ENCODE peak calls at places on chromosomes 12 and 14, in nine cellular contexts. One of them, this sample, is unnamed.

GRCh38 chr14:34052658-34053014 is 101.8 kb upstream of the EGLN3 start:
- DNase-seq in OCI-LY7: no peak
- DNase-seq in cardiac muscle cell: peak; percentile 68
- DNase-seq in NB4: peak; percentile 29
- DNase-seq in thoracic aorta: no peak
- DNase-seq in GM23338: no peak
- DNase-seq in neural crest cell: no peak
- DNase-seq in B cell: no peak
- DNase-seq in DND-41: no peak
- DNase-seq in this sample: no peak

GRCh38 chr12:120916561-120916960 is 12.4 kb upstream of the SPPL3 start:
- DNase-seq in NB4: no peak
- DNase-seq in neural crest cell: no peak
- DNase-seq in cardiac muscle cell: no peak
- DNase-seq in GM23338: no peak
- DNase-seq in OCI-LY7: no peak
- DNase-seq in B cell: no peak
- DNase-seq in DND-41: no peak
- DNase-seq in thoracic aorta: no peak
- DNase-seq in this sample: no peak

GRCh38 chr14:75277000-75277795 is 1.4 kb upstream of the FOS start:
- DNase-seq in OCI-LY7: no peak
- DNase-seq in GM23338: peak; percentile 86
- DNase-seq in NB4: peak; percentile 85
- DNase-seq in B cell: peak; percentile 89
- DNase-seq in cardiac muscle cell: peak; percentile 96
- DNase-seq in neural crest cell: peak; percentile 64
- DNase-seq in thoracic aorta: peak; percentile 85
- DNase-seq in DND-41: peak; percentile 48
- DNase-seq in this sample: peak; percentile 56

GRCh38 chr12:119180380-119181040 is 1.8 kb downstream of the HSPB8 start:
- DNase-seq in B cell: no peak
- DNase-seq in thoracic aorta: no peak
- DNase-seq in GM23338: no peak
- DNase-seq in neural crest cell: no peak
- DNase-seq in NB4: no peak
- DNase-seq in OCI-LY7: no peak
- DNase-seq in cardiac muscle cell: peak; percentile 79
- DNase-seq in DND-41: no peak
- DNase-seq in this sample: no peak

GRCh38 chr12:95283371-95283770 is 65.8 kb downstream of the VEZT start:
- DNase-seq in NB4: no peak
- DNase-seq in neural crest cell: no peak
- DNase-seq in thoracic aorta: no peak
- DNase-seq in OCI-LY7: no peak
- DNase-seq in B cell: no peak
- DNase-seq in DND-41: no peak
- DNase-seq in cardiac muscle cell: no peak
- DNase-seq in GM23338: no peak
- DNase-seq in this sample: no peak

GRCh38 chr14:31253746-31254471 is 46.3 kb upstream of the HECTD1 start:
- DNase-seq in NB4: no peak
- DNase-seq in OCI-LY7: no peak
- DNase-seq in cardiac muscle cell: no peak
- DNase-seq in B cell: no peak
- DNase-seq in DND-41: no peak
- DNase-seq in thoracic aorta: no peak
- DNase-seq in GM23338: no peak
- DNase-seq in neural crest cell: no peak
- DNase-seq in this sample: no peak

GRCh38 chr12:68290126-68290525 is 36.7 kb upstream of the IL22 start:
- DNase-seq in DND-41: no peak
- DNase-seq in cardiac muscle cell: no peak
- DNase-seq in NB4: no peak
- DNase-seq in thoracic aorta: no peak
- DNase-seq in OCI-LY7: no peak
- DNase-seq in GM23338: no peak
- DNase-seq in B cell: no peak
- DNase-seq in neural crest cell: no peak
- DNase-seq in this sample: peak; percentile 50

GRCh38 chr12:55619352-55620138 is 17.1 kb upstream of the OR10P1 start:
- DNase-seq in NB4: peak; percentile 89
- DNase-seq in B cell: peak; percentile 85
- DNase-seq in cardiac muscle cell: peak; percentile 94
- DNase-seq in thoracic aorta: no peak
- DNase-seq in DND-41: peak; percentile 61
- DNase-seq in OCI-LY7: peak; percentile 91
- DNase-seq in GM23338: peak; percentile 98
- DNase-seq in neural crest cell: peak; percentile 71
- DNase-seq in this sample: peak; percentile 46

GRCh38 chr12:93100610-93101009 is 171.5 kb upstream of the EEA1 start:
- DNase-seq in thoracic aorta: no peak
- DNase-seq in neural crest cell: no peak
- DNase-seq in GM23338: no peak
- DNase-seq in B cell: no peak
- DNase-seq in cardiac muscle cell: no peak
- DNase-seq in OCI-LY7: no peak
- DNase-seq in NB4: no peak
- DNase-seq in DND-41: no peak
- DNase-seq in this sample: no peak

GRCh38 chr12:3224530-3224903 is 147.3 kb downstream of the TSPAN9 start:
- DNase-seq in GM23338: no peak
- DNase-seq in B cell: no peak
- DNase-seq in OCI-LY7: no peak
- DNase-seq in cardiac muscle cell: no peak
- DNase-seq in neural crest cell: no peak
- DNase-seq in NB4: no peak
- DNase-seq in DND-41: peak; percentile 62
- DNase-seq in thoracic aorta: no peak
- DNase-seq in this sample: no peak

GRCh38 chr14:94397899-94398479 is 9.6 kb upstream of the SERPINA1 start:
- DNase-seq in NB4: no peak
- DNase-seq in cardiac muscle cell: no peak
- DNase-seq in OCI-LY7: no peak
- DNase-seq in thoracic aorta: no peak
- DNase-seq in B cell: no peak
- DNase-seq in neural crest cell: no peak
- DNase-seq in GM23338: peak; percentile 36
- DNase-seq in DND-41: no peak
- DNase-seq in this sample: no peak

GRCh38 chr12:51779876-51780275 is 68.6 kb downstream of the FIGNL2 start:
- DNase-seq in DND-41: no peak
- DNase-seq in thoracic aorta: no peak
- DNase-seq in cardiac muscle cell: no peak
- DNase-seq in OCI-LY7: no peak
- DNase-seq in GM23338: no peak
- DNase-seq in neural crest cell: no peak
- DNase-seq in B cell: no peak
- DNase-seq in NB4: no peak
- DNase-seq in this sample: no peak

GRCh38 chr12:47247418-47247817 is 167.7 kb upstream of the AMIGO2 start:
- DNase-seq in NB4: no peak
- DNase-seq in GM23338: no peak
- DNase-seq in thoracic aorta: no peak
- DNase-seq in OCI-LY7: no peak
- DNase-seq in DND-41: no peak
- DNase-seq in neural crest cell: no peak
- DNase-seq in cardiac muscle cell: no peak
- DNase-seq in B cell: no peak
- DNase-seq in this sample: no peak

GRCh38 chr14:35418093-35418492 is 13.5 kb upstream of the NFKBIA start:
- DNase-seq in NB4: no peak
- DNase-seq in B cell: no peak
- DNase-seq in GM23338: no peak
- DNase-seq in OCI-LY7: no peak
- DNase-seq in cardiac muscle cell: no peak
- DNase-seq in neural crest cell: no peak
- DNase-seq in thoracic aorta: no peak
- DNase-seq in DND-41: no peak
- DNase-seq in this sample: no peak
- TF ChIP-seq CTCF in NB4: no peak
- TF ChIP-seq CTCF in B cell: no peak
- TF ChIP-seq CTCF in GM23338: no peak
- TF ChIP-seq CTCF in OCI-LY7: no peak
- TF ChIP-seq CTCF in cardiac muscle cell: no peak
- TF ChIP-seq CTCF in neural crest cell: no peak
- TF ChIP-seq CTCF in thoracic aorta: no peak
- TF ChIP-seq CTCF in DND-41: no peak
- TF ChIP-seq CTCF in this sample: no peak

DNA sequence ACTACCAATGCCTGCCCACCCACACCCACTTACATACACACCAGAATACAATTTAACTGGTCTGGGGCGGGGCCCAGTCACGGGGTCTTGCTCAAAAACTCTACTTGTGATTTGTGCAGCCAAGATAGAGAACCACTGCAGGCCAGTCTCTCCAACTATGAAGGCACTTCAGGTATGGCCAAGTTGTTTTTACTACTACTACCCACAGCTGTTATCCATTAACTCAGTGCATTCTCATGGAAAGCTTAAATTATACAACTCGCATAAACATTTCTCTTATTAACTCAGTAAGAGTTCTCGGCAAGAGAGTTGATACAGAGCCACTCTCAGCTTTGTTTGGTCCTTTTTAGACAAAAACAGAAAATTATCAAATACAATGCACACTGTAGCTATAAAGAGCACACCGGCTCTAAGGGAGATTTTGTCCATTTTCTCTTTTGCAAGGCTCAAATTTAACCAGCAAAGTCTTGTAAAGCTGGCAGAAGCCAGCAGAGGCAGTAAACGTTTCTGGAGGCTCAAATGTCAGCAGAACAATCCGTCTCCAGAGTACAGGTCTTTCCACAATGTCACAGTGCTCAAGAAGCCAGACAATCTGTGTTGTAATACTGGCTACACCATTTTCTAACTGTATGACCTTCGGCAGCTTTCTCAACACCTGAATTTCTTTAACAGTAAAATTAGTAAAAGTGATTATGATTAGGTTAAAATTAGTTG is 85.9 kb downstream of the PTGER2 start:
- DNase-seq in OCI-LY7: no peak
- DNase-seq in GM23338: peak; percentile 42
- DNase-seq in neural crest cell: no peak
- DNase-seq in NB4: peak; percentile 9
- DNase-seq in cardiac muscle cell: peak; percentile 16
- DNase-seq in DND-41: no peak
- DNase-seq in thoracic aorta: no peak
- DNase-seq in B cell: no peak
- DNase-seq in this sample: no peak
- TF ChIP-seq CTCF in OCI-LY7: no peak
- TF ChIP-seq CTCF in GM23338: peak; percentile 29
- TF ChIP-seq CTCF in neural crest cell: no peak
- TF ChIP-seq CTCF in NB4: no peak
- TF ChIP-seq CTCF in cardiac muscle cell: peak; percentile 6
- TF ChIP-seq CTCF in DND-41: peak; percentile 40
- TF ChIP-seq CTCF in thoracic aorta: no peak
- TF ChIP-seq CTCF in B cell: no peak
- TF ChIP-seq CTCF in this sample: no peak

DNA sequence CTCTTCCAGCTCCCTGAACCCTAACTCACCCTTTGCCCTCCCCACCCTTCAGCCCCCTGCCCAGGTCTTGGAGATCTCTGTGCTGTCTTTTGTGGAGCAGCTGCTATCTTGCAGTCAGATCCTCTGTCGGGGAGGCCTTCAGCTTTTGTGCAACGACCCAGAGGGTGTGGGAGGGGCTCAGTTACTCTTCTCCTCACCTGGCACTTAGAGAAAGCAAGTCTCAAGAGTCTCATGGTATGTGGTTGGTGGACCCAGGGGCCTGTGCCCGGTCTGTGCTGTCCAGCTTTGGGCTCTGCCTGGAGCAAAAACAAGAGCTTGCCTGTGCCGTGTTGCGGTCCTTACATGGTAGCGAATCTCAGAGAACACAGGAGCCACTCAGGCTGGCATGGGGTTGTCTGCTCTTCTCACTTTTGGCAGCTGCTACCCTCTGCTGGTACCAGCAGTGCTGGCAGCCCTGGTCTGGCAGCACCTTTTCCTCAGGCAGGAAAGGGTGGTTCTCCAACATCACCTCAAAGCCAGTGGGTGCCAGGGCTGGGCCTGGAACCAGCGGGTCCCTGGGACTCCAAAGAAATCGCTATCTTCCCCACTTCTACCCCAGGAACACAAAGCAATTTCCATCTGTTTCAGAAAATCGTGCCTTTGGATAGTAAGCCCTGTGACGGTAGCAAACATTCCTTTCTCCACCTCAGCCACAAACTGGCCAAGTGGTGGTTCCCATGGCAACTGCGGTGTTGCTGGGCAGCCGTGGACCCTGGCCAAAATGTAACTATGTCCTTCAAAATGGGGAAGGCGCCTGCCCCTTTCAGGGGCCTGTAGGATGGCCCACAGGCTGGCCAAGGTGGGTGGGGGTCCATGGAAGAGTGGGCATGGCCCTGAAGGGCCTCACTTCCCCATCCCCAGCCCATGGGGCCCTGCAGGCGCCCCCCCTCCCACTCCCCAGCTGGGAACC is 90.0 kb downstream of the RIN3 start:
- DNase-seq in NB4: no peak
- DNase-seq in GM23338: peak; percentile 44
- DNase-seq in thoracic aorta: peak; percentile 30
- DNase-seq in OCI-LY7: no peak
- DNase-seq in neural crest cell: no peak
- DNase-seq in DND-41: no peak
- DNase-seq in B cell: no peak
- DNase-seq in cardiac muscle cell: peak; percentile 94
- DNase-seq in this sample: peak; percentile 56
- TF ChIP-seq CTCF in NB4: no peak
- TF ChIP-seq CTCF in GM23338: no peak
- TF ChIP-seq CTCF in thoracic aorta: peak; percentile 36
- TF ChIP-seq CTCF in OCI-LY7: no peak
- TF ChIP-seq CTCF in neural crest cell: no peak
- TF ChIP-seq CTCF in DND-41: no peak
- TF ChIP-seq CTCF in B cell: peak; percentile 14
- TF ChIP-seq CTCF in cardiac muscle cell: peak; percentile 25
- TF ChIP-seq CTCF in this sample: peak; percentile 38

DNA sequence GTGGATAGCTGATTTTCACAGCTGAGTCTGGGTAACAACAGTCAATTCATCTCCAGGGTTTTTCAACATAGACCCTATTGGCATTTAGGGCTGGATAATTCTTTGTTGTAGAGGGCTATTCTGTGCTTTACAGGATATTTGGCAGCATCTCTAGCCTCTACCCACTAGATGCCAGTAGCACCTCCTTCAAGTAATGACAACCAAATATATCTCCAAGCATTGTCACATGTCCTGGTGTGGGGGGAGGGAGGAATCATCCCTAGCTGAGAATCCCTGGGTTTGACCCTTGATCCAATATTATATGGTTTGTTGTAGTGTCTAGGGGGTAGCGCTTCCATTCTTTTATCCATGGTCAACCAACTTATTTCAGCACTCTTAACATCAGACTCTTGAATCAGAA is 157.2 kb downstream of the ANO4 start:
- DNase-seq in B cell: no peak
- DNase-seq in cardiac muscle cell: no peak
- DNase-seq in thoracic aorta: no peak
- DNase-seq in neural crest cell: no peak
- DNase-seq in NB4: no peak
- DNase-seq in GM23338: peak; percentile 30
- DNase-seq in OCI-LY7: no peak
- DNase-seq in DND-41: no peak
- DNase-seq in this sample: no peak
- TF ChIP-seq CTCF in B cell: no peak
- TF ChIP-seq CTCF in cardiac muscle cell: no peak
- TF ChIP-seq CTCF in thoracic aorta: no peak
- TF ChIP-seq CTCF in neural crest cell: no peak
- TF ChIP-seq CTCF in NB4: no peak
- TF ChIP-seq CTCF in GM23338: peak; percentile 34
- TF ChIP-seq CTCF in OCI-LY7: no peak
- TF ChIP-seq CTCF in DND-41: no peak
- TF ChIP-seq CTCF in this sample: no peak

GRCh38 chr12:754871-755562 is 2.6 kb downstream of the WNK1 start:
- DNase-seq in thoracic aorta: no peak
- DNase-seq in OCI-LY7: peak; percentile 68
- DNase-seq in neural crest cell: no peak
- DNase-seq in B cell: peak; percentile 50
- DNase-seq in NB4: peak; percentile 81
- DNase-seq in cardiac muscle cell: peak; percentile 66
- DNase-seq in DND-41: no peak
- DNase-seq in GM23338: peak; percentile 51
- DNase-seq in this sample: peak; percentile 44
- TF ChIP-seq CTCF in thoracic aorta: peak; percentile 70
- TF ChIP-seq CTCF in OCI-LY7: peak; percentile 71
- TF ChIP-seq CTCF in neural crest cell: peak; percentile 73
- TF ChIP-seq CTCF in B cell: peak; percentile 59
- TF ChIP-seq CTCF in NB4: no peak
- TF ChIP-seq CTCF in cardiac muscle cell: peak; percentile 43
- TF ChIP-seq CTCF in DND-41: peak; percentile 70
- TF ChIP-seq CTCF in GM23338: peak; percentile 44
- TF ChIP-seq CTCF in this sample: peak; percentile 65